ENCODE peak calls at places on chromosomes 2 and 18, in eight cellular contexts. B is hippocampal formation, M is left ventricle myocardium superior, L is trophoblast cell, J is upper lobe of left lung, I is mucosa of descending colon, Z is A172, C is endothelial cell. Q is an unnamed sample.

GRCh38 chr2:162196611-162197010 is 44.6 kb upstream of the GCG start:
- DNase-seq in L (peak), M (no peak), B (no peak), C (no peak), J (no peak), Z (peak), I (no peak), Q (no peak)

GRCh38 chr2:14759086-14759485 is 126.6 kb downstream of the LRATD1 start:
- DNase-seq in M (no peak), C (no peak), J (no peak), B (no peak), I (no peak), Z (no peak), L (no peak), Q (no peak)

GRCh38 chr18:35432565-35433001 is 55.4 kb upstream of the ZNF396 start:
- DNase-seq in L (no peak), C (no peak), I (no peak), J (no peak), M (no peak), Z (no peak), B (no peak), Q (no peak)

GRCh38 chr2:188122983-188123382 is 168.7 kb upstream of the GULP1 start:
- DNase-seq in Z (no peak), I (no peak), M (no peak), J (no peak), C (no peak), L (no peak), B (no peak), Q (no peak)

GRCh38 chr2:223404616-223405015 is 197.5 kb downstream of the SCG2 start:
- DNase-seq in I (no peak), M (no peak), J (no peak), C (no peak), B (no peak), Z (no peak), L (no peak), Q (no peak)

GRCh38 chr2:125679903-125680302 is 976.1 kb upstream of the GYPC start:
- DNase-seq in J (no peak), I (peak), C (no peak), L (no peak), M (no peak), B (no peak), Z (no peak), Q (no peak)

GRCh38 chr18:5556317-5556974 is 12.6 kb upstream of the EPB41L3 start:
- DNase-seq in J (no peak), B (no peak), Z (no peak), C (no peak), L (no peak), M (peak), I (peak), Q (no peak)

GRCh38 chr2:83817511-83817910 is 641.6 kb downstream of the SUCLG1 start:
- DNase-seq in C (no peak), Z (peak), L (peak), J (no peak), B (no peak), I (no peak), M (no peak), Q (no peak)

GRCh38 chr2:232111551-232111950 is 150.0 kb downstream of the DIS3L2 start:
- DNase-seq in I (no peak), C (no peak), Z (no peak), J (no peak), M (no peak), L (no peak), B (no peak), Q (no peak)

GRCh38 chr2:133812826-133813617 is 244.8 kb upstream of the NCKAP5 start:
- DNase-seq in I (no peak), M (no peak), B (no peak), L (no peak), Z (peak), C (no peak), J (no peak), Q (no peak)

GRCh38 chr2:11243512-11243911 is 88.2 kb downstream of the SLC66A3 start:
- DNase-seq in I (no peak), M (no peak), B (no peak), J (no peak), Z (no peak), C (no peak), L (no peak), Q (no peak)

GRCh38 chr18:39802648-39803229 is 2152.3 kb upstream of the PIK3C3 start:
- DNase-seq in M (no peak), I (no peak), C (no peak), J (no peak), L (no peak), B (no peak), Z (no peak), Q (no peak)

GRCh38 chr2:186274936-186275575 is 211.0 kb upstream of the ZC3H15 start:
- DNase-seq in B (no peak), C (no peak), J (no peak), Z (peak), L (peak), I (no peak), M (no peak), Q (no peak)

GRCh38 chr2:135954020-135954628 is 31.3 kb downstream of the DARS1 start:
- DNase-seq in M (no peak), J (no peak), Z (no peak), C (no peak), B (no peak), L (no peak), I (no peak), Q (no peak)

GRCh38 chr2:37764108-37764507 is 92.7 kb upstream of the CDC42EP3 start:
- DNase-seq in J (no peak), M (no peak), L (no peak), I (no peak), B (no peak), C (no peak), Z (no peak), Q (no peak)

GRCh38 chr2:220277445-220277960 is 650.1 kb downstream of the SLC4A3 start:
- DNase-seq in M (peak), C (no peak), B (no peak), L (peak), I (no peak), J (no peak), Z (peak), Q (peak)

GRCh38 chr2:9380702-9381628 is 42.4 kb downstream of the ITGB1BP1 start:
- DNase-seq in M (peak), J (no peak), B (no peak), C (no peak), Z (peak), I (peak), L (no peak), Q (no peak)

GRCh38 chr2:21453728-21454127 is 330.0 kb downstream of the TDRD15 start:
- DNase-seq in C (no peak), J (no peak), I (no peak), Z (no peak), B (no peak), M (no peak), L (no peak), Q (no peak)

GRCh38 chr2:236415706-236416493 is 151.7 kb upstream of the ASB18 start:
- DNase-seq in B (no peak), Z (no peak), I (no peak), L (no peak), C (no peak), M (no peak), J (no peak), Q (no peak)

GRCh38 chr2:199932312-199932855 is 21.3 kb downstream of the C2orf69 start:
- DNase-seq in Z (peak), M (no peak), I (no peak), L (no peak), J (no peak), B (peak), C (no peak), Q (no peak)

GRCh38 chr2:105118960-105119359 is 81.1 kb downstream of the MRPS9 start:
- DNase-seq in L (no peak), Z (no peak), J (peak), B (no peak), C (peak), M (no peak), I (no peak), Q (no peak)

GRCh38 chr2:695111-695510 is 17.9 kb upstream of the TMEM18 start:
- DNase-seq in J (no peak), B (no peak), L (no peak), Z (no peak), M (peak), I (no peak), C (no peak), Q (no peak)

GRCh38 chr2:45432406-45432805 is 178.7 kb downstream of the SRBD1 start:
- DNase-seq in J (no peak), C (no peak), M (no peak), I (no peak), B (no peak), Z (no peak), L (no peak), Q (no peak)

GRCh38 chr2:44614940-44615339 is 253.2 kb downstream of the CAMKMT start:
- DNase-seq in B (no peak), I (no peak), M (no peak), Z (no peak), L (no peak), J (no peak), C (no peak), Q (no peak)

GRCh38 chr2:47205576-47206141 is 50.6 kb upstream of the STPG4 start:
- DNase-seq in I (peak), B (no peak), M (peak), J (peak), C (no peak), Z (no peak), L (no peak), Q (peak)

GRCh38 chr2:204655626-204656025 is 110.4 kb downstream of the PARD3B start:
- DNase-seq in I (no peak), C (no peak), Z (no peak), J (no peak), M (no peak), L (no peak), B (no peak), Q (no peak)

GRCh38 chr2:222959358-222959757 is 92.6 kb upstream of the KCNE4 start:
- DNase-seq in I (no peak), M (no peak), C (no peak), L (peak), J (no peak), Z (peak), B (no peak), Q (no peak)

GRCh38 chr2:132816234-132816633 is 146.2 kb upstream of the LYPD1 start:
- DNase-seq in C (no peak), M (no peak), J (no peak), I (no peak), L (no peak), Z (peak), B (no peak), Q (no peak)

Q was measured in right lobe of liver.